ENCODE peak calls at places on chromosomes 16 and 17, in four cellular contexts. W is NCI-H460, L is hippocampal formation, F is T-cell. N is an unnamed sample.

GRCh38 chr17:1959871-1960569 is 65.1 kb downstream of the RTN4RL1 start:
- DNase-seq in L (no peak), W (no peak), F (no peak), N (no peak)

GRCh38 chr17:81034779-81035388 is at the start of gene BAIAP2:
- DNase-seq in L (peak; percentile 98), F (peak; percentile 98), W (peak; percentile 92), N (peak; percentile 89)

GRCh38 chr17:11943759-11944347 is 53.4 kb downstream of the ZNF18 start:
- DNase-seq in W (no peak), L (no peak), F (no peak), N (no peak)

GRCh38 chr16:4135537-4135936 is 19.3 kb upstream of the ADCY9 start:
- DNase-seq in F (no peak), W (no peak), L (no peak), N (no peak)

GRCh38 chr17:63439682-63440081 is 6.4 kb downstream of the CYB561 start:
- DNase-seq in W (no peak), L (no peak), F (no peak), N (peak; percentile 26)

GRCh38 chr16:12539185-12539929 is 264.3 kb downstream of the CPPED1 start:
- DNase-seq in F (no peak), W (no peak), L (no peak), N (peak; percentile 61)

GRCh38 chr16:88437367-88437964 is 15.6 kb upstream of the ZFPM1 start:
- DNase-seq in L (no peak), W (no peak), F (peak; percentile 64), N (peak; percentile 52)

GRCh38 chr17:73196500-73196899 is 3.6 kb downstream of the COG1 start:
- DNase-seq in L (no peak), F (no peak), W (no peak), N (no peak)

GRCh38 chr17:72175787-72176515 is 55.1 kb downstream of the SOX9 start:
- DNase-seq in L (no peak), F (no peak), W (no peak), N (no peak)

GRCh38 chr16:84985079-84986065 is 26.0 kb downstream of the ZDHHC7 start:
- DNase-seq in W (no peak), L (no peak), F (no peak), N (no peak)

GRCh38 chr16:73047536-73048291 is at the start of gene ZFHX3:
- DNase-seq in W (no peak), L (peak; percentile 47), F (peak; percentile 39), N (peak; percentile 12)

GRCh38 chr17:2056221-2057129 is 1.6 kb downstream of the HIC1 start:
- DNase-seq in W (no peak), F (peak; percentile 57), L (no peak), N (peak; percentile 58)

GRCh38 chr16:3949946-3950342 is 69.4 kb upstream of the CREBBP start:
- DNase-seq in L (no peak), W (no peak), F (no peak), N (no peak)

GRCh38 chr17:30021708-30022317 is 80.4 kb downstream of the EFCAB5 start:
- DNase-seq in L (peak; percentile 0), F (peak; percentile 46), W (peak; percentile 45), N (peak; percentile 16)

GRCh38 chr17:75010683-75011406 is 1.6 kb upstream of the MRPL58 start:
- DNase-seq in L (no peak), W (no peak), F (no peak), N (no peak)

GRCh38 chr17:45228985-45229517 is 7.4 kb downstream of the FMNL1 start:
- DNase-seq in L (peak; percentile 56), F (peak; percentile 84), W (peak; percentile 90), N (peak; percentile 81)

GRCh38 chr17:50199651-50200446 is 1.6 kb downstream of the COL1A1 start:
- DNase-seq in L (peak; percentile 22), W (peak; percentile 37), F (peak; percentile 82), N (peak; percentile 51)

GRCh38 chr16:57013268-57013667 is 23.9 kb downstream of the NLRC5 start:
- DNase-seq in F (no peak), W (no peak), L (no peak), N (no peak)

GRCh38 chr17:21211825-21212479 is 2.0 kb downstream of the TMEM11 start:
- DNase-seq in F (no peak), W (no peak), L (no peak), N (no peak)

GRCh38 chr17:63086483-63087185 is 120.6 kb downstream of the TANC2 start:
- DNase-seq in L (no peak), F (no peak), W (no peak), N (no peak)

GRCh38 chr17:5832886-5833285 is 237.3 kb upstream of the WSCD1 start:
- DNase-seq in L (no peak), F (no peak), W (no peak), N (no peak)